ENCODE peak calls at places on chromosomes 5 and 9, in four cellular contexts. F, A, E and G are unnamed samples.

GRCh38 chr9:121269030-121269887 is 1.3 kb downstream of the GSN start:
- DNase-seq in F (peak), A (no peak), E (no peak), G (no peak)

GRCh38 chr5:40755093-40755406 is 711 bp downstream of the TTC33 start:
- DNase-seq in F (peak), A (peak), E (peak), G (peak)

GRCh38 chr5:148788636-148789035 is 37.8 kb upstream of the ADRB2 start:
- DNase-seq in F (peak), A (no peak), E (no peak), G (no peak)

GRCh38 chr5:149387081-149387611 is 8.1 kb upstream of the IL17B start:
- DNase-seq in F (peak), A (no peak), E (no peak), G (peak)

GRCh38 chr9:114364123-114364522 is 23.7 kb downstream of the AKNA start:
- DNase-seq in F (peak), A (no peak), E (no peak), G (peak)

GRCh38 chr5:133474851-133475590 is 137.3 kb downstream of the FSTL4 start:
- DNase-seq in F (no peak), A (no peak), E (no peak), G (no peak)

GRCh38 chr5:95928724-95929253 is 32.9 kb downstream of the ELL2 start:
- DNase-seq in F (no peak), A (no peak), E (no peak), G (no peak)

GRCh38 chr5:168647083-168647482 is 67.9 kb upstream of the PANK3 start:
- DNase-seq in F (peak), A (no peak), E (no peak), G (peak)

GRCh38 chr9:35826071-35826701 is 2.3 kb downstream of the FAM221B start:
- DNase-seq in F (peak), A (peak), E (peak), G (peak)